ENCODE peak calls at places on chromosomes 11 and 22, in five cellular contexts. Z, Q, G, M and V are unnamed samples.
A peak's percentile ranks its signal among the peaks of the same experiment; 100 is the strongest.

GRCh38 chr11:8775341-8776133 is 92.9 kb downstream of the RPL27A start:
- ATAC-seq in G (no peak), M (peak; percentile 2), Q (no peak), Z (no peak), V (no peak)

GRCh38 chr11:125932301-125932700 is 13.5 kb upstream of the VSIG10L2 start:
- ATAC-seq in G (no peak), M (no peak), Q (no peak), Z (no peak), V (no peak)

GRCh38 chr22:47220752-47221151 is 458.3 kb downstream of the TBC1D22A start:
- ATAC-seq in M (no peak), G (no peak), Z (no peak), Q (no peak), V (no peak)

GRCh38 chr11:6315811-6316425 is 4.4 kb downstream of the CAVIN3 start:
- ATAC-seq in Q (peak; percentile 52), Z (peak; percentile 56), G (peak; percentile 75), M (no peak), V (peak; percentile 36)

GRCh38 chr22:41857160-41857859 is 24.4 kb downstream of the SREBF2 start:
- ATAC-seq in Z (peak; percentile 71), Q (peak; percentile 71), M (peak; percentile 75), G (peak; percentile 87), V (peak; percentile 65)

GRCh38 chr22:33874206-33874605 is 46.1 kb downstream of the LARGE1 start:
- ATAC-seq in Q (no peak), Z (no peak), M (no peak), G (no peak), V (no peak)

GRCh38 chr22:38129021-38129420 is 18.5 kb upstream of the BAIAP2L2 start:
- ATAC-seq in M (no peak), Z (no peak), Q (no peak), G (no peak), V (no peak)

GRCh38 chr11:35994421-35994820 is 50.6 kb downstream of the LDLRAD3 start:
- ATAC-seq in G (no peak), Q (peak; percentile 82), M (no peak), Z (peak; percentile 61), V (no peak)

GRCh38 chr11:96090711-96091110 is 166.8 kb upstream of the MTMR2 start:
- ATAC-seq in G (no peak), Z (no peak), M (no peak), Q (no peak), V (no peak)

GRCh38 chr22:40834628-40835027 is 15.5 kb upstream of the SLC25A17 start:
- ATAC-seq in Z (no peak), G (no peak), Q (no peak), M (no peak), V (no peak)

GRCh38 chr11:28822596-28822995 is 714.4 kb downstream of the METTL15 start:
- ATAC-seq in Q (no peak), M (no peak), Z (no peak), G (no peak), V (no peak)

GRCh38 chr11:120516461-120517389 is 5.2 kb downstream of the GRIK4 start:
- ATAC-seq in Q (no peak), M (peak; percentile 55), Z (no peak), G (no peak), V (no peak)

GRCh38 chr11:14519692-14520085 is 497 bp downstream of the PSMA1 start:
- ATAC-seq in Z (peak; percentile 59), M (peak; percentile 3), Q (peak; percentile 50), G (peak; percentile 79), V (peak; percentile 19)

GRCh38 chr11:106697058-106697457 is 321.2 kb downstream of the GUCY1A2 start:
- ATAC-seq in M (no peak), G (no peak), Z (no peak), Q (no peak), V (peak; percentile 79)

GRCh38 chr11:19907008-19907579 is 194.5 kb downstream of the NAV2 start:
- ATAC-seq in M (no peak), Q (no peak), G (no peak), Z (no peak), V (no peak)

GRCh38 chr22:36872084-36872483 is 11.3 kb downstream of the NCF4 start:
- ATAC-seq in M (no peak), Z (no peak), Q (no peak), G (no peak), V (no peak)

GRCh38 chr11:73326929-73327811 is 19.1 kb downstream of the ARHGEF17 start:
- ATAC-seq in M (peak; percentile 30), Q (no peak), G (no peak), Z (peak; percentile 79), V (peak; percentile 10)

GRCh38 chr11:14189874-14190273 is 169.1 kb downstream of the RRAS2 start:
- ATAC-seq in Q (no peak), G (no peak), M (peak; percentile 93), Z (no peak), V (no peak)

GRCh38 chr11:94926271-94926625 is 47.1 kb downstream of the CWC15 start:
- ATAC-seq in Q (no peak), Z (no peak), G (no peak), M (peak; percentile 7), V (no peak)